ENCODE peak calls at places on chromosomes 5 and 9, in five cellular contexts. One of them, this sample, is unnamed.

GRCh38 chr5:74945561-74946165 is 79.5 kb upstream of the FAM169A start:
- DNase-seq in astrocyte of the spinal cord: no peak
- DNase-seq in right lobe of liver: no peak
- DNase-seq in CD8-positive, alpha-beta memory T cell: no peak
- DNase-seq in A549: no peak
- DNase-seq in this sample: no peak

GRCh38 chr9:130692365-130692764 is 1.2 kb upstream of the EXOSC2 start:
- DNase-seq in CD8-positive, alpha-beta memory T cell: no peak
- DNase-seq in A549: no peak
- DNase-seq in astrocyte of the spinal cord: peak; percentile 40
- DNase-seq in right lobe of liver: peak; percentile 51
- DNase-seq in this sample: no peak

GRCh38 chr5:173334808-173335207 is 6.6 kb upstream of the STC2 start:
- DNase-seq in A549: no peak
- DNase-seq in right lobe of liver: no peak
- DNase-seq in astrocyte of the spinal cord: no peak
- DNase-seq in CD8-positive, alpha-beta memory T cell: no peak
- DNase-seq in this sample: no peak

GRCh38 chr5:20601678-20602100 is 613.7 kb upstream of the CDH18 start:
- DNase-seq in A549: no peak
- DNase-seq in astrocyte of the spinal cord: peak; percentile 32
- DNase-seq in CD8-positive, alpha-beta memory T cell: no peak
- DNase-seq in right lobe of liver: no peak
- DNase-seq in this sample: peak; percentile 22

GRCh38 chr9:99426443-99426842 is 204.4 kb downstream of the SEC61B start:
- DNase-seq in astrocyte of the spinal cord: no peak
- DNase-seq in CD8-positive, alpha-beta memory T cell: no peak
- DNase-seq in right lobe of liver: no peak
- DNase-seq in A549: no peak
- DNase-seq in this sample: no peak

GRCh38 chr5:132487095-132487428 is 3.5 kb downstream of the IRF1 start:
- DNase-seq in A549: no peak
- DNase-seq in astrocyte of the spinal cord: no peak
- DNase-seq in right lobe of liver: no peak
- DNase-seq in CD8-positive, alpha-beta memory T cell: peak; percentile 4
- DNase-seq in this sample: no peak

GRCh38 chr5:66807743-66808142 is 211.6 kb downstream of the MAST4 start:
- DNase-seq in right lobe of liver: no peak
- DNase-seq in A549: peak; percentile 66
- DNase-seq in astrocyte of the spinal cord: peak; percentile 60
- DNase-seq in CD8-positive, alpha-beta memory T cell: no peak
- DNase-seq in this sample: no peak

GRCh38 chr9:14258840-14259239 is 55.1 kb downstream of the NFIB start:
- DNase-seq in right lobe of liver: no peak
- DNase-seq in astrocyte of the spinal cord: no peak
- DNase-seq in A549: no peak
- DNase-seq in CD8-positive, alpha-beta memory T cell: no peak
- DNase-seq in this sample: no peak

GRCh38 chr5:3597002-3597726 is 1.5 kb downstream of the IRX1 start:
- DNase-seq in right lobe of liver: no peak
- DNase-seq in CD8-positive, alpha-beta memory T cell: no peak
- DNase-seq in A549: no peak
- DNase-seq in astrocyte of the spinal cord: peak; percentile 50
- DNase-seq in this sample: no peak
- H3K4me3 ChIP-seq in right lobe of liver: no peak overlapping the region
- H3K4me3 ChIP-seq in CD8-positive, alpha-beta memory T cell: no peak overlapping the region
- H3K4me3 ChIP-seq in A549: no peak overlapping the region
- H3K4me3 ChIP-seq in astrocyte of the spinal cord: peak overlapping the region; percentile 58
- H3K4me3 ChIP-seq in this sample: no peak overlapping the region

GRCh38 chr5:115843444-115844130 is 1.9 kb downstream of the AP3S1 start:
- DNase-seq in right lobe of liver: no peak
- DNase-seq in A549: no peak
- DNase-seq in CD8-positive, alpha-beta memory T cell: no peak
- DNase-seq in astrocyte of the spinal cord: no peak
- DNase-seq in this sample: no peak
- H3K4me3 ChIP-seq in right lobe of liver: peak overlapping the region; percentile 79
- H3K4me3 ChIP-seq in A549: no peak overlapping the region
- H3K4me3 ChIP-seq in CD8-positive, alpha-beta memory T cell: no peak overlapping the region
- H3K4me3 ChIP-seq in astrocyte of the spinal cord: peak overlapping the region; percentile 82
- H3K4me3 ChIP-seq in this sample: no peak overlapping the region

GRCh38 chr5:129460951-129461815 is 1.1 kb downstream of the ADAMTS19 start:
- DNase-seq in A549: peak; percentile 28
- DNase-seq in right lobe of liver: peak; percentile 27
- DNase-seq in CD8-positive, alpha-beta memory T cell: no peak
- DNase-seq in astrocyte of the spinal cord: peak; percentile 16
- DNase-seq in this sample: peak; percentile 70
- H3K4me3 ChIP-seq in A549: peak overlapping the region; percentile 43
- H3K4me3 ChIP-seq in right lobe of liver: peak overlapping the region; percentile 37
- H3K4me3 ChIP-seq in CD8-positive, alpha-beta memory T cell: no peak overlapping the region
- H3K4me3 ChIP-seq in astrocyte of the spinal cord: peak overlapping the region; percentile 45
- H3K4me3 ChIP-seq in this sample: peak overlapping the region; percentile 79

GRCh38 chr9:134945509-134946275 is 28.0 kb upstream of the FCN1 start:
- DNase-seq in A549: no peak
- DNase-seq in astrocyte of the spinal cord: no peak
- DNase-seq in CD8-positive, alpha-beta memory T cell: no peak
- DNase-seq in right lobe of liver: no peak
- DNase-seq in this sample: no peak

GRCh38 chr9:134943411-134943810 is 25.7 kb upstream of the FCN1 start:
- DNase-seq in CD8-positive, alpha-beta memory T cell: no peak
- DNase-seq in astrocyte of the spinal cord: no peak
- DNase-seq in A549: no peak
- DNase-seq in right lobe of liver: no peak
- DNase-seq in this sample: no peak

GRCh38 chr9:134943836-134944235 is 26.1 kb upstream of the FCN1 start:
- DNase-seq in astrocyte of the spinal cord: no peak
- DNase-seq in CD8-positive, alpha-beta memory T cell: no peak
- DNase-seq in right lobe of liver: no peak
- DNase-seq in A549: no peak
- DNase-seq in this sample: no peak

GRCh38 chr9:134944351-134944802 is 26.7 kb upstream of the FCN1 start:
- DNase-seq in A549: no peak
- DNase-seq in right lobe of liver: no peak
- DNase-seq in CD8-positive, alpha-beta memory T cell: no peak
- DNase-seq in astrocyte of the spinal cord: no peak
- DNase-seq in this sample: no peak

DNA sequence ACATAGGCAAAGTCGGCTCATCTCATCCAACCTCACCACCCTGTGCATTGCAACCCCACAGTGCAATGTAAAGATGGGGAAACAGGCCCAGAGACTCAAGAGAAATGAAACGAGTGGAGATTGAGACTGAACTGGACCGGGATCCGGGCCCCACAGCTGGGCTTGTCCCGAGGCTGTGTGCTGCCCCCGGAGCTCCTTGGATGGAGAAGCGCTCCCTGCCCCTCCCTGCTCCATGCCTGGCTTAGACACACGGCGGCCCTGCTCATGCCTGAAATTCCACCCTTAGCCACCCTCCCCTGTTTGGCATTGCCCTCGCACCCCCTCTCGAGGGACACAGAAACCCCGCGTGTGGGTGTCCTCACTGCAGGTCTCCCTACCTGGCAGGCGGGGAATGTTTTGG is 27.2 kb upstream of the FCN1 start:
- DNase-seq in A549: no peak
- DNase-seq in CD8-positive, alpha-beta memory T cell: no peak
- DNase-seq in astrocyte of the spinal cord: no peak
- DNase-seq in right lobe of liver: no peak
- DNase-seq in this sample: no peak
- H3K4me3 ChIP-seq in A549: no peak overlapping the region
- H3K4me3 ChIP-seq in CD8-positive, alpha-beta memory T cell: no peak overlapping the region
- H3K4me3 ChIP-seq in astrocyte of the spinal cord: no peak overlapping the region
- H3K4me3 ChIP-seq in right lobe of liver: no peak overlapping the region
- H3K4me3 ChIP-seq in this sample: no peak overlapping the region

GRCh38 chr9:127734247-127734746 is 797 bp downstream of the TOR2A start:
- DNase-seq in CD8-positive, alpha-beta memory T cell: no peak
- DNase-seq in A549: no peak
- DNase-seq in right lobe of liver: no peak
- DNase-seq in astrocyte of the spinal cord: no peak
- DNase-seq in this sample: no peak
- H3K4me3 ChIP-seq in CD8-positive, alpha-beta memory T cell: peak overlapping the region; percentile 94
- H3K4me3 ChIP-seq in A549: peak overlapping the region; percentile 72
- H3K4me3 ChIP-seq in right lobe of liver: peak overlapping the region; percentile 87
- H3K4me3 ChIP-seq in astrocyte of the spinal cord: peak overlapping the region; percentile 52
- H3K4me3 ChIP-seq in this sample: peak overlapping the region; percentile 70

GRCh38 chr5:143396353-143396940 is 7.0 kb downstream of the NR3C1 start:
- DNase-seq in A549: no peak
- DNase-seq in right lobe of liver: no peak
- DNase-seq in astrocyte of the spinal cord: peak; percentile 26
- DNase-seq in CD8-positive, alpha-beta memory T cell: no peak
- DNase-seq in this sample: no peak
- H3K4me3 ChIP-seq in A549: peak overlapping the region; percentile 86
- H3K4me3 ChIP-seq in right lobe of liver: no peak overlapping the region
- H3K4me3 ChIP-seq in astrocyte of the spinal cord: no peak overlapping the region
- H3K4me3 ChIP-seq in CD8-positive, alpha-beta memory T cell: peak overlapping the region; percentile 12
- H3K4me3 ChIP-seq in this sample: no peak overlapping the region

DNA sequence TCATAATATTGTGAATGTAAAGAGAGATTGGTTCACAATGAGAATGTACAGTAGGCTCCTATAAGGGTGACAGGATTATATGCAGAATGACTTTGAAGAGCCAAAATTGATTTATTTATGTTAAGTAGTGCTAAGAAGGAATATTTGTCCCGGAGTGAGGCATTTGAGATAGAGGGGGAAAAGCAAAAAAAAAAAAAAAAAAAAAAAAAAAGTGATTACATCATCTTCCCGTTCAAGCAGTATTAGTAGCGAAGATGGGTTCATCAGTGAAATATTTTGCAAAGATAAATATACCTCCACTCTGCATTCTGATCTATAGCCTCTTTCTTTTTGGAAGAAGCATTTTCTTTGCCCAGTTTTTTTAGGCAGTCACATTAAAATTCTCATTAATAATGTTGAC is 74.0 kb downstream of the PIK3R1 start:
- DNase-seq in right lobe of liver: no peak
- DNase-seq in A549: no peak
- DNase-seq in CD8-positive, alpha-beta memory T cell: no peak
- DNase-seq in astrocyte of the spinal cord: no peak
- DNase-seq in this sample: no peak
- H3K4me3 ChIP-seq in right lobe of liver: peak overlapping the region; percentile 64
- H3K4me3 ChIP-seq in A549: no peak overlapping the region
- H3K4me3 ChIP-seq in CD8-positive, alpha-beta memory T cell: no peak overlapping the region
- H3K4me3 ChIP-seq in astrocyte of the spinal cord: no peak overlapping the region
- H3K4me3 ChIP-seq in this sample: no peak overlapping the region

This sample was measured in Jurkat, Clone E6-1.